ENCODE peak calls at places on chromosomes 5 and 9, in five cellular contexts. Q is IMR-90, C is mesendoderm, P is mesenchymal stem cell, F is neuronal stem cell. N is an unnamed sample.
A peak's percentile ranks its signal among the peaks of the same experiment; 100 is the strongest.

GRCh38 chr5:166936351-166936750 is 1355.1 kb upstream of the WWC1 start:
- DNase-seq in Q (no peak), C (no peak), P (no peak), F (no peak), N (no peak)

GRCh38 chr9:35828716-35829083 is at the start of gene FAM221B:
- DNase-seq in Q (no peak), C (peak; percentile 66), P (no peak), F (peak; percentile 77), N (no peak)

GRCh38 chr9:108400267-108400666 is 455.5 kb downstream of the ACTL7B start:
- DNase-seq in Q (no peak), C (no peak), P (peak; percentile 17), F (no peak), N (no peak)

GRCh38 chr5:57505640-57506039 is 23.0 kb upstream of the ACTBL2 start:
- DNase-seq in Q (no peak), C (no peak), P (no peak), F (no peak), N (no peak)

GRCh38 chr9:32989651-32990050 is 11.8 kb downstream of the APTX start:
- DNase-seq in Q (no peak), C (no peak), P (no peak), F (no peak), N (peak; percentile 39)

GRCh38 chr9:20562051-20562450 is 60.2 kb downstream of the MLLT3 start:
- DNase-seq in Q (peak; percentile 26), C (no peak), P (peak; percentile 10), F (no peak), N (no peak)

GRCh38 chr9:127165096-127165495 is 42.7 kb upstream of the ANGPTL2 start:
- DNase-seq in Q (no peak), C (no peak), P (no peak), F (no peak), N (no peak)

GRCh38 chr5:81207009-81207408 is 26.1 kb upstream of the CKMT2 start:
- DNase-seq in Q (peak; percentile 22), C (peak; percentile 51), P (no peak), F (no peak), N (no peak)

GRCh38 chr9:33024126-33024965 is 727 bp upstream of the DNAJA1 start:
- DNase-seq in Q (peak; percentile 22), C (peak; percentile 11), P (no peak), F (no peak), N (no peak)

GRCh38 chr5:133531634-133532033 is 80.7 kb downstream of the FSTL4 start:
- DNase-seq in Q (peak; percentile 17), C (no peak), P (no peak), F (no peak), N (peak; percentile 46)

GRCh38 chr9:70297141-70297540 is 38.4 kb downstream of the SMC5 start:
- DNase-seq in Q (peak; percentile 62), C (no peak), P (peak; percentile 44), F (no peak), N (no peak)

DNA sequence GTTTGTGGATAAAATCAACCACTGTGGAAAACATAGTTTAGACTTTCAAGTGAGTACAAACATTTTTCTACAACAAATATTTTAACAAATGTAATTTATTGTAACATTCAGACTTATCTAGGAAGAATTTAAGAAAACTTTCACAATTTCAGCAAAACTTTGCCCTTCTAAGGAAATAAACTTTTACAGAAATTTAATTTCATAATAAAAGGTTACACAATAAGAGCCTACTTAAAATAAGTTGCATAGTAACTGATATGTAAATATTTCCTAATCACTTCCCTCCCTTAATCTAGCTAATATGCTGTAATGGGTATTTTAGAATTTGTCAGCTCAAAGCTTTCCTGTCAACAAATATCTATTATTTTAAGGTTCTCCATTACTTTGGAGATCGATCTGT is 1899.9 kb downstream of the MAT2B start:
- DNase-seq in Q (no peak), C (no peak), P (no peak), F (no peak), N (no peak)
- H3K36me3 ChIP-seq in Q (no peaks in the 10 kb centered on the region), C (no peaks in the 10 kb centered on the region), P (no peaks in the 10 kb centered on the region), F (no peaks in the 10 kb centered on the region), N (no peaks in the 10 kb centered on the region)

GRCh38 chr5:177430972-177431316 is 4.5 kb downstream of the GRK6 start:
- DNase-seq in Q (no peak), C (no peak), P (no peak), F (no peak), N (no peak)
- H3K4me1 ChIP-seq in Q (peaks cover 10% of the 10 kb centered on the region), C (peaks cover 3% of the 10 kb centered on the region), P (peaks cover 19% of the 10 kb centered on the region), F (peaks cover 12% of the 10 kb centered on the region), N (peaks cover 10% of the 10 kb centered on the region)

DNA sequence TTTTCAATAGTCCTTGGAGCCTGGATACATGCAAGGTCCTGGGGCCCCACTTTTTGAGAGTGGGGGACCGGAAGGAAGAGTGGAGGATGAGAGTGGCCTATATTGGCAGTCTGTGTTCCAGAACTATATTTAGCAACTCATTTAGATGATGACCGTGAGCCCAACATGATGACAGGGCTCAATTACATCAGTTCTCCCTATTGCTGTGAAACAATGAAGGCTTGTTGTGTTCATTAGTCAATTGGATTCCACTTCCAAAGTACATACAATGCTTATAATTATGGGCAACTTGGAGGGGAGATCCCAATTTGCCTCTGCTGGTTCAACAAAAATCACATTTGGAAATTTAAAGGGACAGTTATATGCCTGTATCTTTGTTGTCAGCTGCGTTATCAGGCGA is 91.0 kb downstream of the TARS1 start:
- DNase-seq in Q (no peak), C (no peak), P (no peak), F (no peak), N (no peak)
- H3K4ac ChIP-seq in Q (no peak overlapping the region), C (no peak overlapping the region), P (no peak overlapping the region), F (no peak overlapping the region), N (no peak overlapping the region)

DNA sequence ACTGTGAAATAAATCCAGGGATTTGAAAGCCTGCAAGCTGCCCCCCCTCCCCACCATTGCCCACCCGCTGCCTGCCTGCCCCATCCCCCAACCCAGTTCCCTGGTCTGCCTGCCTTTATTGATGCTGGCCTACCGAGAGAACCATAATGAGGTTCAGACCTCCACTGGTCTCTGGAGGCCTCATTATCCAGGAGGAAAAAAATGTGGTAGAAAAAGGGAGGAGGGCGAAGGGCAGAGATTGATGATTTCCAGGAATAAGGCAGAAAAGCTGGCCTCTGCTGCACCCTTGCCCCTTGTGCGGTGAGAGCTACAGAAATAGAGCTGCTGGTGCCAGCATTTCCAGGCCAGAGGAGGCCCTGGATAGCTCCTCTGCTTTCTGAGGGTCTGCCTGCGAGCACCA is 216.1 kb downstream of the PAPPA start:
- DNase-seq in Q (no peak), C (no peak), P (no peak), F (no peak), N (peak; percentile 59)
- H3K36me3 ChIP-seq in Q (peaks cover 63% of the 10 kb centered on the region), C (no peaks in the 10 kb centered on the region), P (peaks cover 32% of the 10 kb centered on the region), F (no peaks in the 10 kb centered on the region), N (peaks cover 10% of the 10 kb centered on the region)

GRCh38 chr9:89432986-89433530 is 64.9 kb downstream of the SEMA4D start:
- DNase-seq in Q (no peak), C (no peak), P (no peak), F (no peak), N (peak; percentile 28)
- H3K4me1 ChIP-seq in Q (peaks cover 3% of the 10 kb centered on the region), C (peaks cover 5% of the 10 kb centered on the region), P (peaks cover 65% of the 10 kb centered on the region), F (peaks cover 23% of the 10 kb centered on the region), N (peaks cover 12% of the 10 kb centered on the region)

DNA sequence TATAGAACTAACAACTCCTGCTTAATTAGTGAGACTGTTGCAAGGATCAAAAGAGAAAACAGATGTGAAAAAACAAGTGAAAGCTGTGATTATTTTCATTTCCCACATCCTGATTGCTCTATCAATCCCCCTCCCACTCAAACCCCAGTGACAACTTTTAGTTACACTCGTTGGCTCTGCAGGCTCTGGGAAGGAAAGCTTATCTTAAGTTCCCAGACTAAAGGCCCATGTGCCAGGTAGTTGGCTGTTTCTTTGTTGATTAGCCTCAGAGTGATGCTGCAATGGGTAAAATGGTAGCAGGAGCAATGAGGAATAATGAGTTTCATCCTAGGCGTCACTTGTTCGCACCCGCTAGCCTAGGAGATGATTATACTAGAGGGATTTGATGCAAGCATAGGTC is 133.3 kb upstream of the IFNE start:
- DNase-seq in Q (peak; percentile 19), C (peak; percentile 87), P (no peak), F (no peak), N (no peak)
- H3K4ac ChIP-seq in Q (peak overlapping the region; percentile 61), C (no peak overlapping the region), P (no peak overlapping the region), F (no peak overlapping the region), N (no peak overlapping the region)

DNA sequence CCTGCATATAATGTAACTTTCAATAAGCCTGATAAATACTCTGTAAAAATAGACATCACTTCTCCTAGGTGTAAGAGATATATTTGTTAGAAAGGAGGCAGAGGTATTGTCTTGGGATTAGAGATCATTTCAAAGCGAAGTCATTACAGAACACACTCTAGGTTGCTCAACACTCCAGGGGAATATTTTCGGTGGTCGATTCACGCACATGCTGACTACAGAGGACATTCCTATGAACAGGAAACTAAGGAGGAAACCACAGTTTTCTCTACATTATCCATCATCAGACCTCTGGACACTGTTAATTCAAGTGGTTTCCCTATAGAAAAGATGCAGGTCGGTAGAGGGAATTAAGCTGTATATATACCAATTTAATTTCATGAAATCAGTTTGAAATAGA is 370.0 kb downstream of the NDUFS4 start:
- DNase-seq in Q (peak; percentile 55), C (no peak), P (peak; percentile 32), F (no peak), N (no peak)
- H3K36me3 ChIP-seq in Q (no peaks in the 10 kb centered on the region), C (no peaks in the 10 kb centered on the region), P (no peaks in the 10 kb centered on the region), F (no peaks in the 10 kb centered on the region), N (no peaks in the 10 kb centered on the region)

GRCh38 chr9:112437406-112437805 is 49.2 kb upstream of the KIAA1958 start:
- DNase-seq in Q (no peak), C (no peak), P (no peak), F (no peak), N (no peak)

GRCh38 chr9:112439171-112439570 is 47.5 kb upstream of the KIAA1958 start:
- DNase-seq in Q (no peak), C (no peak), P (no peak), F (no peak), N (no peak)

GRCh38 chr9:112430006-112430522 is 50.2 kb downstream of the HSDL2 start:
- DNase-seq in Q (no peak), C (no peak), P (no peak), F (no peak), N (no peak)

GRCh38 chr9:112433715-112434392 is 52.8 kb upstream of the KIAA1958 start:
- DNase-seq in Q (no peak), C (no peak), P (no peak), F (no peak), N (no peak)

DNA sequence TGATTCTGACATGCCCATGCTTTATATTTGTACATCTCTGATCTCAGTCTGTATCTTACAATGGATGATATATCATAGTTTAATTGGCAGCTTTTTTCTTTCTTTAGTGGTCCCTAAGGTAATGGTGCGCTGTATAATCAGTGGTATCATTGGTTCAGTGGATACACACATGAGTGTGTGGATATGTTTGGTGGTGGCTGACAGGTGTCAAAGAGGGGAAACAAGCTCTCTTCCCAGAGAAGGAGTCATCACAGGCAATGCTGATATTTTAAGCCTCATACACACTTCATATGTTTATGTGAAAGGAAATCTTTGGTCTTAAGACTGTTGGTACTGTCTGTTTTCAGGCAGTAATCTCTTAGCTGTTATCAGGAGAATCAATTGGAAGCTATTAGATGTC is 52.1 kb upstream of the KIAA1958 start:
- DNase-seq in Q (no peak), C (no peak), P (no peak), F (no peak), N (no peak)
- H3K4me1 ChIP-seq in Q (no peaks in the 10 kb centered on the region), C (no peaks in the 10 kb centered on the region), P (no peaks in the 10 kb centered on the region), F (no peaks in the 10 kb centered on the region), N (no peaks in the 10 kb centered on the region)

N was measured in trophoblast cell.